ENCODE peak calls at places on chromosomes 11 and 22, in nine cellular contexts. G is thoracic aorta; R is tibial nerve; K is CD4-positive, alpha-beta memory T cell; U is fibroblast of lung; Y is cardiac muscle cell; J is HL-60; S is tibial artery; E is psoas muscle. D is an unnamed sample.

GRCh38 chr22:43540570-43540969 is 128.8 kb downstream of the MPPED1 start:
- DNase-seq in K (no peak), S (no peak), J (no peak), R (no peak), G (no peak), E (no peak), Y (no peak), U (no peak), D (no peak)

GRCh38 chr11:11296434-11296833 is 56.6 kb downstream of the CSNK2A3 start:
- DNase-seq in J (no peak), K (no peak), S (no peak), G (no peak), E (no peak), R (no peak), Y (peak; percentile 89), U (no peak), D (no peak)

GRCh38 chr11:90639687-90640086 is 416.8 kb upstream of the CHORDC1 start:
- DNase-seq in J (no peak), S (no peak), Y (peak; percentile 15), U (no peak), K (no peak), E (no peak), G (no peak), R (no peak), D (no peak)

GRCh38 chr11:2929511-2929879 is 275 bp upstream of the PHLDA2 start:
- DNase-seq in J (no peak), G (peak; percentile 36), S (peak; percentile 55), R (no peak), E (peak; percentile 65), U (peak; percentile 77), K (no peak), Y (no peak), D (no peak)

GRCh38 chr22:23035557-23036277 is 34.6 kb upstream of the GNAZ start:
- DNase-seq in S (no peak), J (no peak), R (no peak), E (no peak), U (no peak), Y (no peak), K (no peak), G (no peak), D (no peak)

GRCh38 chr11:128040603-128041002 is 546.8 kb downstream of the ETS1 start:
- DNase-seq in K (no peak), J (no peak), E (no peak), R (no peak), S (no peak), Y (no peak), G (no peak), U (peak; percentile 28), D (no peak)

GRCh38 chr11:73454987-73455386 is 78.8 kb downstream of the RELT start:
- DNase-seq in J (no peak), R (no peak), G (no peak), S (peak; percentile 34), Y (no peak), U (no peak), K (no peak), E (no peak), D (no peak)

GRCh38 chr11:95076416-95076815 is 9.7 kb downstream of the SRSF8 start:
- DNase-seq in U (peak; percentile 87), S (peak; percentile 72), K (no peak), R (peak; percentile 57), G (no peak), E (no peak), Y (no peak), J (peak; percentile 40), D (no peak)

GRCh38 chr22:42901790-42902508 is 44.9 kb upstream of the ARFGAP3 start:
- DNase-seq in U (no peak), S (no peak), Y (no peak), R (no peak), E (peak; percentile 86), J (no peak), K (no peak), G (no peak), D (no peak)

GRCh38 chr22:43094085-43094484 is 4.9 kb upstream of the TTLL1 start:
- DNase-seq in E (no peak), S (no peak), K (no peak), G (no peak), R (no peak), Y (no peak), J (peak; percentile 85), U (no peak), D (no peak)

GRCh38 chr11:119518746-119519382 is 95.9 kb upstream of the THY1 start:
- DNase-seq in S (no peak), U (peak; percentile 58), K (no peak), J (no peak), E (no peak), Y (peak; percentile 88), G (no peak), R (no peak), D (no peak)

GRCh38 chr11:103808246-103808645 is 228.2 kb upstream of the DDI1 start:
- DNase-seq in S (no peak), E (no peak), R (no peak), Y (no peak), J (no peak), G (no peak), U (peak; percentile 64), K (no peak), D (no peak)

GRCh38 chr11:103806130-103806900 is 230.1 kb upstream of the DDI1 start:
- DNase-seq in U (peak; percentile 91), G (peak; percentile 17), K (no peak), E (no peak), Y (no peak), S (peak; percentile 41), J (no peak), R (no peak), D (no peak)

GRCh38 chr11:103807806-103808205 is 228.6 kb upstream of the DDI1 start:
- DNase-seq in G (no peak), J (no peak), S (no peak), Y (no peak), R (no peak), K (no peak), U (peak; percentile 93), E (no peak), D (no peak)

GRCh38 chr11:103803062-103803461 is 233.4 kb upstream of the DDI1 start:
- DNase-seq in Y (no peak), J (no peak), S (no peak), E (no peak), G (no peak), U (peak; percentile 80), R (no peak), K (no peak), D (no peak)

DNA sequence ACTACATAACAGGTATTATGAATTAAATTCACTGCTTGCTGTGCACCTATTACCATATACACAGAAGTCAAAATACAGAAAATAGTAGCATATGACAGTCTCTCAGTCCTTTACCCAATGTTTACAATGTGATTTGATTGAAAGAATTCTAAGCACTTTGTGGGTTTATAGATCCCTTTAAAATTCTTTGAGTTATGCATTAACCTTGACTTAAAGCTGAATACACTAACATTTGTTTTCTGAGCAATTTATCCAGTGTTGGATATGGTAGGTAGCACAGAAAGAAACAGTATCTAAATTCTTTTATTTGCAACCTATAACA is 230.8 kb upstream of the DDI1 start:
- DNase-seq in G (no peak), Y (no peak), U (no peak), R (no peak), J (no peak), E (no peak), K (no peak), S (no peak), D (no peak)
- H3K27ac ChIP-seq in G (no peak overlapping the region), Y (no peak overlapping the region), U (no peak overlapping the region), R (no peak overlapping the region), J (no peak overlapping the region), E (no peak overlapping the region), K (no peak overlapping the region), S (no peak overlapping the region), D (no peak overlapping the region)

GRCh38 chr11:17753153-17753552 is 18.6 kb downstream of the KCNC1 start:
- DNase-seq in Y (no peak), G (no peak), J (no peak), R (no peak), K (no peak), E (peak; percentile 80), U (no peak), S (no peak), D (no peak)

GRCh38 chr11:17752144-17752543 is 17.6 kb downstream of the KCNC1 start:
- DNase-seq in E (peak; percentile 2), G (no peak), Y (no peak), K (no peak), U (no peak), J (no peak), S (no peak), R (no peak), D (no peak)

GRCh38 chr11:17751558-17751957 is 17.0 kb downstream of the KCNC1 start:
- DNase-seq in S (no peak), U (no peak), J (no peak), K (no peak), E (peak; percentile 13), G (no peak), Y (no peak), R (no peak), D (no peak)

GRCh38 chr11:17753641-17754040 is 19.1 kb downstream of the KCNC1 start:
- DNase-seq in E (peak; percentile 59), G (no peak), K (no peak), R (no peak), S (no peak), J (no peak), Y (no peak), U (no peak), D (no peak)

DNA sequence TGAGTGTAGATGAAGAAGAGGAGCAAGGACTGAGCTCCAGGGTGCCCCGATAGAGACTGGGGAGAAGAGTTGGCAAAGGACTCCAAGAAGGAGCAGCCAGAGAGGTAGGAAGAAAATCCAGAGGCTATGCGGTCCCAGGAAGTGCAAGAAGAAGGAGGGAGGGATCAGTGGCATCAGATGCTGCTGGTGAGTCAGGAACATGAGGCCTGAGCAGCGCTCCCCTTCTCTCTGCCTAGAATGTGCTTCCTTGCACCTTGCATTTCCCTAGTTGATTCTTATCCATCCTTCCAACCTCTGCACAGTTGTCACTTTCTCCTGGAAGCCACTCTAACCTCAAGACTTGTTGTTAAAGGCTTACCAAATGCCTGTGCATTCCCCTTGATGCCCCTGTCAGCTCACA is 21.3 kb downstream of the KCNC1 start:
- DNase-seq in U (no peak), S (no peak), E (no peak), J (no peak), Y (no peak), R (no peak), G (no peak), K (no peak), D (no peak)
- H3K27me3 ChIP-seq in U (peaks cover 6% of the 10 kb centered on the region), S (peaks cover 5% of the 10 kb centered on the region), E (no peaks in the 10 kb centered on the region), J (no peaks in the 10 kb centered on the region), Y (peaks cover 23% of the 10 kb centered on the region), R (no peaks in the 10 kb centered on the region), G (no peaks in the 10 kb centered on the region), K (no peaks in the 10 kb centered on the region), D (no peaks in the 10 kb centered on the region)

GRCh38 chr11:122033193-122033592 is 82.8 kb downstream of the BLID start:
- DNase-seq in E (no peak), G (no peak), Y (no peak), J (no peak), R (no peak), U (no peak), K (no peak), S (no peak), D (no peak)
- H3K4me3 ChIP-seq in E (no peak overlapping the region), G (no peak overlapping the region), Y (no peak overlapping the region), J (no peak overlapping the region), R (no peak overlapping the region), U (no peak overlapping the region), K (no peak overlapping the region), S (no peak overlapping the region), D (no peak overlapping the region)

DNA sequence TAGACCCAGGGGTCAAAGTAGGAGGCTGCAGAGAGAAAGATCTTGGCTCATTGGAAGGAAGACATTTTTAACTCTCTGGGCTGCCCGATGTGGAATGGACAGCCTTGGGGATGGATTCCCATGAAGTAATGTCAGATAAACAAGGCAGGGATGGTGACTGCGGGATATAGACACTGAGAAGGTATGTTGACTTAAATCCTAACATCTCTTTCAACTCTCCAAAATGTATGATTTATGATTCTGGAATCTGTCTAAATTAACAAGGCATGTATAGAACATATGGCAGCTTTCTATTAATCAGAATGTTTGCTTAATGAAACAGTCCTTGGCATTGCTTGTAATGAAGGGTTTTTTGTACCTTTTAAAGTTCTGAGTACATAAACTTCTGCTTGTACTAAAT is 56.1 kb upstream of the VSTM5 start:
- DNase-seq in E (no peak), S (no peak), G (no peak), R (no peak), Y (no peak), J (no peak), K (no peak), U (peak; percentile 42), D (no peak)
- H3K27ac ChIP-seq in E (no peak overlapping the region), S (no peak overlapping the region), G (no peak overlapping the region), R (no peak overlapping the region), Y (no peak overlapping the region), J (no peak overlapping the region), K (no peak overlapping the region), U (no peak overlapping the region), D (no peak overlapping the region)

D was measured in naive thymus-derived CD4-positive, alpha-beta T cell.